ENCODE peak calls at places on chromosomes 16 and 17, in seven cellular contexts. Q, I, A, Y, T, C and U are unnamed samples. For H3K4me1, the result is how much of the 10 kb centered on the place peaks cover.

GRCh38 chr16:57469917-57470470 is 7.5 kb downstream of the POLR2C start:
- DNase-seq in A (peak), Y (no peak), T (no peak), I (peak), Q (no peak), C (no peak), U (no peak)

GRCh38 chr16:31466381-31466841 is 5.5 kb upstream of the TGFB1I1 start:
- DNase-seq in Q (no peak), I (no peak), T (no peak), C (no peak), A (no peak), Y (no peak), U (no peak)

GRCh38 chr16:2535644-2536021 is 2.2 kb upstream of the PDPK1 start:
- DNase-seq in C (no peak), Q (no peak), I (no peak), T (no peak), Y (no peak), A (no peak), U (no peak)

GRCh38 chr17:2259769-2260536 is 43.6 kb downstream of the SMG6 start:
- DNase-seq in I (no peak), T (no peak), C (no peak), Q (no peak), A (no peak), Y (no peak), U (no peak)

GRCh38 chr17:18857864-18858566 is at the start of gene PRPSAP2:
- DNase-seq in C (peak), T (peak), A (peak), Q (peak), Y (peak), I (peak), U (peak)

GRCh38 chr16:54312502-54312991 is 26.0 kb upstream of the IRX3 start:
- DNase-seq in I (no peak), Y (no peak), T (no peak), C (no peak), Q (no peak), A (no peak), U (no peak)

GRCh38 chr17:64323774-64324173 is 60.7 kb upstream of the TEX2 start:
- DNase-seq in T (no peak), A (no peak), C (no peak), I (no peak), Q (no peak), Y (no peak), U (no peak)

GRCh38 chr17:48625502-48626201 is 506 bp downstream of the HOXB9 start:
- DNase-seq in C (peak), A (no peak), Q (no peak), T (peak), I (peak), Y (no peak), U (no peak)

GRCh38 chr17:57701121-57701520 is 44.0 kb downstream of the CCDC182 start:
- DNase-seq in T (no peak), Y (no peak), A (no peak), C (no peak), Q (no peak), I (no peak), U (no peak)

GRCh38 chr16:57262841-57263584 is 18.0 kb downstream of the ARL2BP start:
- DNase-seq in A (no peak), Y (no peak), I (no peak), T (no peak), Q (no peak), C (no peak), U (no peak)

GRCh38 chr16:78732693-78733092 is 633.2 kb downstream of the WWOX start:
- DNase-seq in Q (no peak), C (no peak), A (no peak), I (no peak), Y (no peak), T (no peak), U (no peak)

GRCh38 chr17:1067282-1067956 is 70.5 kb downstream of the TIMM22 start:
- DNase-seq in Q (peak), A (no peak), T (no peak), I (no peak), C (peak), Y (peak), U (peak)

GRCh38 chr16:49556252-49557069 is 182.9 kb downstream of the C16orf78 start:
- DNase-seq in Q (no peak), C (peak), I (peak), T (peak), Y (no peak), A (no peak), U (no peak)

GRCh38 chr17:35337364-35337763 is 36.1 kb downstream of the SLFN11 start:
- DNase-seq in Q (no peak), A (no peak), C (no peak), Y (no peak), T (no peak), I (no peak), U (no peak)

GRCh38 chr16:3012246-3012645 is 477 bp upstream of the CLDN9 start:
- DNase-seq in I (no peak), A (no peak), C (no peak), T (peak), Y (no peak), Q (no peak), U (no peak)

GRCh38 chr17:66964083-66964771 is at the start of gene CACNG4:
- DNase-seq in I (peak), Y (no peak), T (peak), A (no peak), C (no peak), Q (no peak), U (no peak)

GRCh38 chr16:84726670-84727467 is 27.1 kb downstream of the USP10 start:
- DNase-seq in Q (peak), Y (no peak), I (no peak), T (no peak), A (no peak), C (no peak), U (no peak)

GRCh38 chr16:77724174-77724573 is 1.9 kb downstream of the NUDT7 start:
- DNase-seq in Y (no peak), T (no peak), Q (no peak), C (no peak), A (no peak), I (no peak), U (no peak)

GRCh38 chr16:77722315-77723107 is at the start of gene NUDT7:
- DNase-seq in A (peak), I (peak), Y (peak), C (peak), Q (peak), T (peak), U (peak)

GRCh38 chr16:77721752-77722314 is 481 bp upstream of the NUDT7 start:
- DNase-seq in I (no peak), Q (no peak), C (no peak), T (peak), Y (no peak), A (no peak), U (no peak)

GRCh38 chr16:77723108-77723514 is 797 bp downstream of the NUDT7 start:
- DNase-seq in I (no peak), Y (peak), C (no peak), T (no peak), A (peak), Q (peak), U (no peak)
- H3K27ac ChIP-seq in I (no peak), Y (peak), C (no peak), T (no peak), A (peak), Q (peak), U (no peak)

DNA sequence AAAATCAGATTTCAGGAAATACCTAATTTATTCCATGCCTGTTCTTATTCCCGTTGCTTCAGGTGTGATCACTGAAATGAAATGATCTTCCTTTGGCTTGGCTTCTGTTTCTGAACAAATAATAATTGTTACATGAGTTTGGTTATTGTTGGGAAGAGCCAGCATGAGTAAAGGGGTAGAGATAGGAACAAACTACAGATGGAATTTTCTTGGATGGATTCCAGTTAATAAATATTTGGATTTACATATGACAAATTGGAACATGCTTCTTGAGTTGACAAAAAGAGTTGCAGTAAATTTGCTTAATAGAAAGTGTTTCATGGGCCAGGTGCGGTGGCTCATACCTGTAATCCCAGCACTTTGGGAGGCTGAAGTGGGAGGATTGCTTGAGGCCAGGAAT is 28.2 kb downstream of the TAC4 start:
- DNase-seq in Y (no peak), Q (no peak), C (peak), A (no peak), T (no peak), I (no peak), U (peak)
- H3K4me1 ChIP-seq in Y (half or more), Q (half or more), C (under half), A (under half), T (under half), I (half or more), U (under half)

DNA sequence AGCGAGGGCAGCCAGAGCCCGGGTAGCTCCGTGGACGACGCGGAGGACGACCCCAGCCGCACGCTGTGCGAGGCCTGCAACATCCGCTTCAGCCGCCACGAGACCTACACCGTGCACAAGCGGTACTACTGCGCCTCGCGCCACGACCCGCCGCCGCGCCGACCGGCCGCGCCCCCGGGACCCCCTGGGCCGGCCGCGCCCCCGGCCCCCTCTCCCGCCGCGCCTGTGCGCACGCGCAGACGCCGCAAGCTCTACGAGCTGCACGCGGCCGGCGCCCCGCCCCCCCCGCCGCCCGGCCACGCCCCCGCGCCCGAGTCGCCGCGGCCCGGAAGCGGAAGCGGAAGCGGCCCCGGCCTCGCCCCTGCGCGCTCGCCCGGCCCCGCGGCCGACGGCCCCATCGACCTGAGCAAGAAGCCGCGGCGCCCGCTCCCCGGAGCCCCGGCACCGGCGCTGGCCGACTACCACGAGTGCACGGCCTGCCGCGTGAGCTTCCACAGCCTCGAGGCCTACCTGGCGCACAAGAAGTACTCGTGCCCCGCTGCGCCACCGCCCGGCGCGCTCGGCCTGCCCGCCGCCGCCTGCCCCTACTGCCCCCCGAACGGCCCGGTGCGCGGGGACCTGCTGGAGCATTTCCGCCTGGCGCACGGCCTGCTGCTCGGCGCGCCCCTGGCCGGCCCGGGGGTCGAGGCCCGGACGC is 36.1 kb upstream of the ZC3H18 start:
- DNase-seq in A (no peak), Y (peak), Q (peak), I (peak), T (peak), C (peak), U (no peak)
- TF ChIP-seq CTCF in A (no peak), Y (no peak), Q (no peak), I (no peak), T (no peak), C (no peak), U (peak)

DNA sequence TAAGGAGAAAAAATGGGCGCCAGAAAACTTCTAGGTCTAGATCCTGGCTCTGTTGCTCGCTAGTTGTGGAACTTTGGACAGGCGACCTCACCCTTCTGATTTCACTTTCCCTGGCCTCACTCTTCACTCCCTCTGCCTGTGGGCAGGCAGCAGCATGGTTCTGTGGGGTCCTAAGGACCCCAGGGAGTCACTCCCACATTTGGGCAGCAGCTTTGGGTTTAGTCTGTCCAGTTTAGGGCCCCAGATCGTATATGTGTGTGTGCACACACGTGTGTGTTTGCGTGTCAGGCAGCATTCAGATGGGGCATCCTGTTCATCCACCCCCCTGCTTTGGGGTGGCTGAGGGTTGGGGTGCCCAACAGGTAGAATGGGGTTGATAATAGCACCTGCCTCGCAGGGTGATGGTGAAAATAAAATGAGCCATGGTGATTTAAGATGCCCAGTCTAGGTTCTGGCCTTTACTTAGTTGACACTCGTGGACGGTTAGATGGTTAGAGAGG is 102.2 kb downstream of the RAB11FIP4 start:
- DNase-seq in A (no peak), Y (no peak), T (no peak), Q (no peak), I (no peak), C (no peak), U (no peak)
- H3K27ac ChIP-seq in A (no peak), Y (no peak), T (no peak), Q (peak), I (no peak), C (no peak), U (no peak)

GRCh38 chr17:31597646-31598387 is 206.3 kb downstream of the RAB11FIP4 start:
- DNase-seq in Q (no peak), C (no peak), T (no peak), Y (no peak), A (peak), I (no peak), U (no peak)
- H3K4me1 ChIP-seq in Q (under half), C (under half), T (under half), Y (under half), A (under half), I (under half), U (under half)

GRCh38 chr16:64172191-64172590 is 949.7 kb downstream of the CDH11 start:
- DNase-seq in Y (no peak), C (no peak), I (no peak), A (no peak), T (no peak), Q (no peak), U (no peak)

GRCh38 chr16:64172652-64173051 is 949.2 kb downstream of the CDH11 start:
- DNase-seq in T (no peak), A (no peak), Q (no peak), Y (no peak), I (no peak), C (no peak), U (no peak)

GRCh38 chr16:64165368-64165767 is 956.5 kb downstream of the CDH11 start:
- DNase-seq in I (no peak), Y (no peak), C (no peak), A (no peak), Q (no peak), T (no peak), U (no peak)

GRCh38 chr16:64162613-64163375 is 959.1 kb downstream of the CDH11 start:
- DNase-seq in Q (no peak), A (no peak), C (no peak), T (no peak), Y (no peak), I (no peak), U (no peak)

DNA sequence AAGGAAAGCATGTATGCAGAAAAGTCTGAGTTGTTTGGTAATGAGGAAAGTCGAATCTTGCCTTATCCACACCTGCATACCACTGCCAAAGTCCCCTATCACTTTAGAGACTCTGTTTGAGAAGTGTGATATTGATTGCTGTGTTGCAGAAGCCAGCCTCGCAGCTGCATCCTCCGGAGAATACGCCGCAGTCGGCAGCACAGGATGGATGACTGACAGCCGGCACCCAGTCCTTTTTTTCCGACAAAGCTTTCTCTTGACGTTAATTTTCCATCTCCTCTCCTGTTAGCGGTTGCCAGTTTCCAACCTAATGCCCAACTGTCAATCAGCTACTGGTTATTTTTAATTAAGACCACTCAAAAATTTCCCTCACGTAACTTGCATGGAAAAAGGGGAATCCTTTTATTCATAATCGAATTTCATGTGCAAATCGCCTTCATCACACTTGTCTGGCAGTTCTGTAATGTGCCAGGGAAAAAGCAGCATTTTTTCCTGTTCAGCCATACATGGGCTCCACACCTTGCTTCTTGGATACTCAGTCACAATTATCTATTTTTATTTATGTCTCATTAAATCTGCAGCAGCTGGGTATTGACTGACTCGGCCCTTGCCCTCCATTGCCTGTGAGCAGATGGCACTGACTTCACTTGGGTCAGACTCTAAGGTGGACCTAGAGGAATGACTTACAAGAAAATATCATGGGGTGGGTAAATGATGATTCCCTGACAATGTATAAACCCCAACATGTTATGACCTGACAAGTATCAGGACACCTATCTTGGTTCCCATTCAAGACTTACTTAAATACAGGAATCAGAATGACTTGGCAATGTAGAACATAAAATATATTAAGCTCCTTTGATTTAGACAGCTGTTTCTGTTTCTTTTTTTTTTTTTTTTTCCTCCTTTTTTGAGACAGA is 953.8 kb downstream of the CDH11 start:
- DNase-seq in Q (no peak), A (no peak), C (no peak), I (no peak), T (no peak), Y (no peak), U (peak)
- TF ChIP-seq CTCF in Q (no peak), A (no peak), C (no peak), I (no peak), T (no peak), Y (no peak), U (no peak)

GRCh38 chr17:5370411-5370810 is 49.1 kb downstream of the NUP88 start:
- DNase-seq in Q (no peak), Y (no peak), A (no peak), C (no peak), I (no peak), T (no peak), U (no peak)

GRCh38 chr17:5378566-5379207 is 40.8 kb downstream of the NUP88 start:
- DNase-seq in T (no peak), I (no peak), Q (no peak), A (no peak), C (no peak), Y (no peak), U (no peak)

GRCh38 chr17:5373112-5373511 is 46.4 kb downstream of the NUP88 start:
- DNase-seq in Y (no peak), Q (no peak), C (no peak), A (no peak), I (no peak), T (no peak), U (no peak)
- H3K27ac ChIP-seq in Y (no peak), Q (no peak), C (no peak), A (no peak), I (no peak), T (no peak), U (no peak)

GRCh38 chr17:39525801-39526506 is 64.7 kb downstream of the CDK12 start:
- DNase-seq in Y (no peak), T (no peak), C (no peak), I (no peak), Q (no peak), A (no peak), U (no peak)
- H3K4me1 ChIP-seq in Y (under half), T (under half), C (under half), I (under half), Q (under half), A (under half), U (under half)

DNA sequence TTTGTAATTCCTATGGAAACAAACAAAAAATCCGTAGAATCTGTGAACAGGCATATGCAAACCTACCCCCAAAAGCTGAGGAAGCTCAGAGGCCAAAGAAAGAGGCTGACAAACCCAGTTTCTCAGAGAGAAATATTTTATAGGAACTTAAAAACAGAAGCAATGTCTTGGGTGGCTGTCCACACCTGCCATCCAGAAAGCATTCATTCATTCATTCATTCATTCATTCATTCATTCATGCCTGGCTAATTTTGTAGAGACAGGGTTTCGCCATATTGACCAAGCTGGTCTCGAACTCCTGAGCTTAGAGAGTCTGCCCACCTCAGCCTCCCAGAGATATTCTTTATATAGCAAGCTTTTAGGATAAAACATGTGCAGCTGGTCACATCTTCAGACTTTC is 154.3 kb downstream of the MRTFB start:
- DNase-seq in Y (no peak), A (no peak), Q (no peak), I (no peak), C (no peak), T (no peak), U (no peak)
- TF ChIP-seq CTCF in Y (no peak), A (no peak), Q (no peak), I (no peak), C (no peak), T (no peak), U (no peak)